ENCODE peak calls at places on chromosomes 6 and 20, in nine cellular contexts. S is stimulated activated CD4-positive, alpha-beta T cell treated with anti-CD3 and anti-CD28 coated beads, Interleukin-1b, Interleukin-23, amount 100 ng/mL, for 1 hour; O is ELR; M is GM23248; R is hippocampal formation; K is HTR-8/SVneo; Q is AG10803; X is osteocyte; L is T-cell. J is an unnamed sample.

GRCh38 chr6:28729501-28730402 is 194.0 kb downstream of the TRIM27 start:
- DNase-seq in S (no peak), O (peak; percentile 32), M (no peak), R (no peak), K (no peak), Q (no peak), X (no peak), L (no peak), J (peak; percentile 67)

GRCh38 chr20:4985658-4986057 is 15.7 kb downstream of the SLC23A2 start:
- DNase-seq in S (no peak), O (no peak), M (peak; percentile 14), R (no peak), K (no peak), Q (peak; percentile 70), X (no peak), L (no peak), J (no peak)

GRCh38 chr20:63958471-63958870 is 2.3 kb upstream of the UCKL1 start:
- DNase-seq in S (no peak), O (no peak), M (no peak), R (no peak), K (no peak), Q (no peak), X (no peak), L (no peak), J (no peak)

GRCh38 chr6:93407186-93407585 is 12.2 kb downstream of the EPHA7 start:
- DNase-seq in S (no peak), O (no peak), M (no peak), R (no peak), K (no peak), Q (no peak), X (no peak), L (no peak), J (no peak)

GRCh38 chr20:10754809-10755208 is 81.0 kb upstream of the JAG1 start:
- DNase-seq in S (no peak), O (no peak), M (no peak), R (no peak), K (no peak), Q (no peak), X (no peak), L (no peak), J (no peak)

GRCh38 chr6:148968636-148969270 is 221.9 kb downstream of the UST start:
- DNase-seq in S (no peak), O (no peak), M (peak; percentile 82), R (no peak), K (no peak), Q (peak; percentile 76), X (no peak), L (no peak), J (no peak)

GRCh38 chr6:98458713-98459112 is 375.7 kb upstream of the POU3F2 start:
- DNase-seq in S (no peak), O (no peak), M (no peak), R (peak; percentile 93), K (no peak), Q (no peak), X (no peak), L (no peak), J (no peak)

GRCh38 chr6:74741608-74742007 is 464.2 kb downstream of the COL12A1 start:
- DNase-seq in S (no peak), O (no peak), M (no peak), R (no peak), K (no peak), Q (peak; percentile 22), X (no peak), L (no peak), J (peak; percentile 18)

GRCh38 chr20:57698867-57699275 is 10.9 kb downstream of the PMEPA1 start:
- DNase-seq in S (no peak), O (peak; percentile 40), M (peak; percentile 57), R (no peak), K (peak; percentile 65), Q (no peak), X (no peak), L (no peak), J (peak; percentile 81)

GRCh38 chr6:138339024-138339423 is 38.7 kb upstream of the SMIM28 start:
- DNase-seq in S (no peak), O (no peak), M (no peak), R (no peak), K (no peak), Q (no peak), X (no peak), L (no peak), J (no peak)

GRCh38 chr6:45614488-45615285 is 237.0 kb upstream of the SUPT3H start:
- DNase-seq in S (no peak), O (peak; percentile 59), M (peak; percentile 58), R (no peak), K (no peak), Q (no peak), X (no peak), L (no peak), J (no peak)

GRCh38 chr20:36861875-36862801 is 13.8 kb upstream of the TLDC2 start:
- DNase-seq in S (no peak), O (peak; percentile 95), M (peak; percentile 95), R (peak; percentile 71), K (peak; percentile 100), Q (peak; percentile 82), X (peak; percentile 90), L (no peak), J (peak; percentile 99)

GRCh38 chr20:44643596-44644383 is 7.7 kb downstream of the ADA start:
- DNase-seq in S (no peak), O (peak; percentile 92), M (peak; percentile 90), R (no peak), K (peak; percentile 93), Q (peak; percentile 79), X (no peak), L (peak; percentile 50), J (peak; percentile 92)

GRCh38 chr6:81624443-81624842 is 128.0 kb downstream of the TENT5A start:
- DNase-seq in S (no peak), O (no peak), M (no peak), R (no peak), K (no peak), Q (peak; percentile 37), X (no peak), L (no peak), J (no peak)

GRCh38 chr20:15317546-15318242 is 980.3 kb upstream of the FLRT3 start:
- DNase-seq in S (no peak), O (no peak), M (no peak), R (no peak), K (no peak), Q (no peak), X (no peak), L (no peak), J (no peak)